ENCODE peak calls at places on chromosomes 3 and 15, in eight cellular contexts. One of them, this sample, is unnamed.

GRCh38 chr15:79035111-79035601 is 55.4 kb downstream of the RASGRF1 start:
- DNase-seq in IMR-90: no peak
- DNase-seq in fibroblast of lung: no peak
- DNase-seq in neuronal stem cell: no peak
- DNase-seq in mesendoderm: peak
- DNase-seq in colonic mucosa: no peak
- DNase-seq in neural progenitor cell: peak
- DNase-seq in mammary epithelial cell: peak
- DNase-seq in this sample: peak

GRCh38 chr3:174198199-174198598 is 660.9 kb upstream of the NAALADL2 start:
- DNase-seq in IMR-90: peak
- DNase-seq in fibroblast of lung: peak
- DNase-seq in neuronal stem cell: no peak
- DNase-seq in mesendoderm: no peak
- DNase-seq in colonic mucosa: no peak
- DNase-seq in neural progenitor cell: no peak
- DNase-seq in mammary epithelial cell: no peak
- DNase-seq in this sample: no peak

GRCh38 chr3:120791958-120792357 is 49.4 kb downstream of the GTF2E1 start:
- DNase-seq in IMR-90: peak
- DNase-seq in fibroblast of lung: peak
- DNase-seq in neuronal stem cell: no peak
- DNase-seq in mesendoderm: peak
- DNase-seq in colonic mucosa: no peak
- DNase-seq in neural progenitor cell: no peak
- DNase-seq in mammary epithelial cell: peak
- DNase-seq in this sample: no peak

GRCh38 chr15:27082526-27082925 is 111.5 kb downstream of the GABRG3 start:
- DNase-seq in IMR-90: no peak
- DNase-seq in fibroblast of lung: peak
- DNase-seq in neuronal stem cell: no peak
- DNase-seq in mesendoderm: no peak
- DNase-seq in colonic mucosa: no peak
- DNase-seq in neural progenitor cell: no peak
- DNase-seq in mammary epithelial cell: no peak
- DNase-seq in this sample: no peak

GRCh38 chr3:184002469-184002868 is 15.2 kb downstream of the ABCC5 start:
- DNase-seq in IMR-90: no peak
- DNase-seq in fibroblast of lung: no peak
- DNase-seq in neuronal stem cell: no peak
- DNase-seq in mesendoderm: no peak
- DNase-seq in colonic mucosa: no peak
- DNase-seq in neural progenitor cell: no peak
- DNase-seq in mammary epithelial cell: no peak
- DNase-seq in this sample: no peak

GRCh38 chr15:69451951-69452701 is 492 bp upstream of the RPLP1 start:
- DNase-seq in IMR-90: peak
- DNase-seq in fibroblast of lung: peak
- DNase-seq in neuronal stem cell: no peak
- DNase-seq in mesendoderm: no peak
- DNase-seq in colonic mucosa: no peak
- DNase-seq in neural progenitor cell: peak
- DNase-seq in mammary epithelial cell: no peak
- DNase-seq in this sample: peak

GRCh38 chr3:172746476-172746875 is 4.0 kb upstream of the ECT2 start:
- DNase-seq in IMR-90: peak
- DNase-seq in fibroblast of lung: peak
- DNase-seq in neuronal stem cell: no peak
- DNase-seq in mesendoderm: no peak
- DNase-seq in colonic mucosa: no peak
- DNase-seq in neural progenitor cell: no peak
- DNase-seq in mammary epithelial cell: no peak
- DNase-seq in this sample: no peak

GRCh38 chr15:78934063-78935023 is 10.5 kb downstream of the CTSH start:
- DNase-seq in IMR-90: no peak
- DNase-seq in fibroblast of lung: peak
- DNase-seq in neuronal stem cell: no peak
- DNase-seq in mesendoderm: no peak
- DNase-seq in colonic mucosa: no peak
- DNase-seq in neural progenitor cell: no peak
- DNase-seq in mammary epithelial cell: no peak
- DNase-seq in this sample: peak

GRCh38 chr15:62512906-62513305 is 347.8 kb upstream of the C2CD4B start:
- DNase-seq in IMR-90: no peak
- DNase-seq in fibroblast of lung: no peak
- DNase-seq in neuronal stem cell: no peak
- DNase-seq in mesendoderm: no peak
- DNase-seq in colonic mucosa: no peak
- DNase-seq in neural progenitor cell: no peak
- DNase-seq in mammary epithelial cell: no peak
- DNase-seq in this sample: no peak

GRCh38 chr15:62506217-62506805 is 341.2 kb upstream of the C2CD4B start:
- DNase-seq in IMR-90: peak
- DNase-seq in fibroblast of lung: peak
- DNase-seq in neuronal stem cell: no peak
- DNase-seq in mesendoderm: peak
- DNase-seq in colonic mucosa: no peak
- DNase-seq in neural progenitor cell: peak
- DNase-seq in mammary epithelial cell: no peak
- DNase-seq in this sample: no peak

GRCh38 chr15:62505761-62506160 is 340.7 kb upstream of the C2CD4B start:
- DNase-seq in IMR-90: no peak
- DNase-seq in fibroblast of lung: peak
- DNase-seq in neuronal stem cell: no peak
- DNase-seq in mesendoderm: no peak
- DNase-seq in colonic mucosa: no peak
- DNase-seq in neural progenitor cell: no peak
- DNase-seq in mammary epithelial cell: no peak
- DNase-seq in this sample: no peak

GRCh38 chr15:62509395-62509973 is 344.4 kb upstream of the C2CD4B start:
- DNase-seq in IMR-90: no peak
- DNase-seq in fibroblast of lung: no peak
- DNase-seq in neuronal stem cell: no peak
- DNase-seq in mesendoderm: peak
- DNase-seq in colonic mucosa: no peak
- DNase-seq in neural progenitor cell: peak
- DNase-seq in mammary epithelial cell: no peak
- DNase-seq in this sample: no peak
- H3K27ac ChIP-seq in IMR-90: no peak
- H3K27ac ChIP-seq in fibroblast of lung: no peak
- H3K27ac ChIP-seq in neuronal stem cell: no peak
- H3K27ac ChIP-seq in mesendoderm: no peak
- H3K27ac ChIP-seq in colonic mucosa: no peak
- H3K27ac ChIP-seq in neural progenitor cell: no peak
- H3K27ac ChIP-seq in mammary epithelial cell: no peak
- H3K27ac ChIP-seq in this sample: no peak

GRCh38 chr15:94674251-94674650 is 442.9 kb downstream of the MCTP2 start:
- DNase-seq in IMR-90: no peak
- DNase-seq in fibroblast of lung: peak
- DNase-seq in neuronal stem cell: no peak
- DNase-seq in mesendoderm: no peak
- DNase-seq in colonic mucosa: no peak
- DNase-seq in neural progenitor cell: no peak
- DNase-seq in mammary epithelial cell: peak
- DNase-seq in this sample: no peak

GRCh38 chr15:94673801-94674200 is 442.4 kb downstream of the MCTP2 start:
- DNase-seq in IMR-90: no peak
- DNase-seq in fibroblast of lung: peak
- DNase-seq in neuronal stem cell: no peak
- DNase-seq in mesendoderm: no peak
- DNase-seq in colonic mucosa: no peak
- DNase-seq in neural progenitor cell: no peak
- DNase-seq in mammary epithelial cell: no peak
- DNase-seq in this sample: no peak

GRCh38 chr15:94671845-94672524 is 440.6 kb downstream of the MCTP2 start:
- DNase-seq in IMR-90: peak
- DNase-seq in fibroblast of lung: peak
- DNase-seq in neuronal stem cell: peak
- DNase-seq in mesendoderm: peak
- DNase-seq in colonic mucosa: no peak
- DNase-seq in neural progenitor cell: peak
- DNase-seq in mammary epithelial cell: no peak
- DNase-seq in this sample: no peak

GRCh38 chr15:94667109-94667508 is 435.7 kb downstream of the MCTP2 start:
- DNase-seq in IMR-90: no peak
- DNase-seq in fibroblast of lung: no peak
- DNase-seq in neuronal stem cell: no peak
- DNase-seq in mesendoderm: no peak
- DNase-seq in colonic mucosa: no peak
- DNase-seq in neural progenitor cell: no peak
- DNase-seq in mammary epithelial cell: no peak
- DNase-seq in this sample: no peak

DNA sequence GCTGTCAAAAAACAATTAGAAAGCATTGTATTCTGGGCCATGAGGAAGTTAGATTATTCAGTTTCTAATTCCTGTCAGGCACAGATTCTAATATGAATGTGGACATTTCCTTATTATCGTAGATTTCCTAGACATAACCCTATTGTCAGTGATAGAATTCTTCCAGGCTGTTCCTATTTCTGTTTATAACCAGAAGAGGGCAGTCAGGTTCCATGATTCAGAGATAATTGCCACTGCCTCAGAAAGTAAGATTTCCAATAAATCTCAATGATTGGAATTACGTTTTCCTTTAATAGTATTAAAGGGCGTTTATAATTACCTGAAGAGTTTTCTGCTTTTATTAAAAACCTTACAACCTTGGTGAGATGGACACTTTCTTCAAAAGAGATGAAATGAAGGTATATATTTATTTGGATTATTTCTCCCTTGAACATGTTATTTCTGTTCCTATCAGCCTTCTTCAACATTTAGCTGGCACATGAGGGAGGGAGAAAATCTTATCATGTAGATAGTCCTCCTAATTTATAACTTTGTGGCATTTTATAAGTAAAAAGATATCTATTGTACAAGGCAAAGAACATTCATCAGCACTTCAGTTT is 439.2 kb downstream of the MCTP2 start:
- DNase-seq in IMR-90: peak
- DNase-seq in fibroblast of lung: peak
- DNase-seq in neuronal stem cell: peak
- DNase-seq in mesendoderm: peak
- DNase-seq in colonic mucosa: no peak
- DNase-seq in neural progenitor cell: peak
- DNase-seq in mammary epithelial cell: peak
- DNase-seq in this sample: no peak
- H3K9ac ChIP-seq in IMR-90: no peak
- H3K9ac ChIP-seq in fibroblast of lung: no peak
- H3K9ac ChIP-seq in neuronal stem cell: no peak
- H3K9ac ChIP-seq in mesendoderm: no peak
- H3K9ac ChIP-seq in colonic mucosa: no peak
- H3K9ac ChIP-seq in neural progenitor cell: no peak
- H3K9ac ChIP-seq in mammary epithelial cell: no peak
- H3K9ac ChIP-seq in this sample: no peak

GRCh38 chr3:127751782-127752181 is 70.5 kb downstream of the MGLL start:
- DNase-seq in IMR-90: no peak
- DNase-seq in fibroblast of lung: no peak
- DNase-seq in neuronal stem cell: no peak
- DNase-seq in mesendoderm: no peak
- DNase-seq in colonic mucosa: no peak
- DNase-seq in neural progenitor cell: no peak
- DNase-seq in mammary epithelial cell: no peak
- DNase-seq in this sample: no peak

GRCh38 chr3:127753898-127754410 is 68.4 kb downstream of the MGLL start:
- DNase-seq in IMR-90: no peak
- DNase-seq in fibroblast of lung: no peak
- DNase-seq in neuronal stem cell: no peak
- DNase-seq in mesendoderm: no peak
- DNase-seq in colonic mucosa: no peak
- DNase-seq in neural progenitor cell: no peak
- DNase-seq in mammary epithelial cell: no peak
- DNase-seq in this sample: peak

GRCh38 chr3:127755305-127755681 is 67.0 kb downstream of the MGLL start:
- DNase-seq in IMR-90: no peak
- DNase-seq in fibroblast of lung: no peak
- DNase-seq in neuronal stem cell: no peak
- DNase-seq in mesendoderm: no peak
- DNase-seq in colonic mucosa: no peak
- DNase-seq in neural progenitor cell: no peak
- DNase-seq in mammary epithelial cell: no peak
- DNase-seq in this sample: no peak

GRCh38 chr3:127754411-127755304 is 67.7 kb downstream of the MGLL start:
- DNase-seq in IMR-90: no peak
- DNase-seq in fibroblast of lung: no peak
- DNase-seq in neuronal stem cell: no peak
- DNase-seq in mesendoderm: no peak
- DNase-seq in colonic mucosa: no peak
- DNase-seq in neural progenitor cell: no peak
- DNase-seq in mammary epithelial cell: no peak
- DNase-seq in this sample: peak

DNA sequence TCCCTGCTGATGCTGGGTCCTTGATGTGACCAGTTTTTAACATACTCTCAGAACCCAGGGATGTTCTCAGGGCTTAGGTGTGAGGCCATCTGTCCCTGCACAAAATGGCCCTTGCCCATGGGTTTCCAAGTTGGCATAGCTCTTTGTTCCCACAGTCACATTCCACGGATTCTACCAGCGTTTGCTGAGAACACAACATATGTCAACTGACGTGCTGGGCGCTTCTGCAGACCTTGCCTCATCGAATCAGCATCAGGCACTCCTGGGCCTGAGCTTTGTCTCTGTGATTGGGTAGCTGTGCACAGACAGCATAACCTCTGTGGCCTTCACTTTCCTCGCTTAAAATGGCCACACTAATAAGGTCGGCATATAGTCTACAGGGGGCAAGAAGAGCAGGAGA is 69.0 kb downstream of the MGLL start:
- DNase-seq in IMR-90: no peak
- DNase-seq in fibroblast of lung: no peak
- DNase-seq in neuronal stem cell: no peak
- DNase-seq in mesendoderm: no peak
- DNase-seq in colonic mucosa: no peak
- DNase-seq in neural progenitor cell: no peak
- DNase-seq in mammary epithelial cell: no peak
- DNase-seq in this sample: no peak
- H3K27ac ChIP-seq in IMR-90: no peak
- H3K27ac ChIP-seq in fibroblast of lung: no peak
- H3K27ac ChIP-seq in neuronal stem cell: no peak
- H3K27ac ChIP-seq in mesendoderm: no peak
- H3K27ac ChIP-seq in colonic mucosa: no peak
- H3K27ac ChIP-seq in neural progenitor cell: no peak
- H3K27ac ChIP-seq in mammary epithelial cell: no peak
- H3K27ac ChIP-seq in this sample: no peak

GRCh38 chr3:53175613-53176537 is 14.9 kb downstream of the PRKCD start:
- DNase-seq in IMR-90: peak
- DNase-seq in fibroblast of lung: no peak
- DNase-seq in neuronal stem cell: no peak
- DNase-seq in mesendoderm: no peak
- DNase-seq in colonic mucosa: no peak
- DNase-seq in neural progenitor cell: no peak
- DNase-seq in mammary epithelial cell: no peak
- DNase-seq in this sample: no peak
- H3K9ac ChIP-seq in IMR-90: no peak
- H3K9ac ChIP-seq in fibroblast of lung: no peak
- H3K9ac ChIP-seq in neuronal stem cell: peak
- H3K9ac ChIP-seq in mesendoderm: no peak
- H3K9ac ChIP-seq in colonic mucosa: no peak
- H3K9ac ChIP-seq in neural progenitor cell: no peak
- H3K9ac ChIP-seq in mammary epithelial cell: no peak
- H3K9ac ChIP-seq in this sample: no peak

DNA sequence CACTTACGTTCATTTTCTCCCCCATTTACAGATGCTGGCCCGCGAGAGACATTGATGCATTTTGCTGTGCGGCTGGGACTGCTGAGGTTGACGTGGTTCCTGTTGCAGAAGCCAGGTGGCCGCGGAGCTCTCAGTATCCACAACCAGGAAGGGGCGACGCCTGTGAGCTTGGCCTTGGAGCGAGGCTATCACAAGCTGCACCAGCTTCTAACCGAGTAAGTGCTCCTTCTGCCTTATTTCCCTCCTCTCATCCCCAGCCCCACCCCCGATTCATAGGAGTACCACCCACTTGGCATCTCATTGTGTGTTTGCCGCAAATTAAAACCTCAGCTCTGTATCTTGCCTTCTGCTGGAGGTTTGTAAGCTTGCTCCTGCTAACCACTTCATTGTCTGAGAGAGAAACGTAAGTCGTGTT is 163.3 kb downstream of the AKAP13 start:
- DNase-seq in IMR-90: no peak
- DNase-seq in fibroblast of lung: no peak
- DNase-seq in neuronal stem cell: no peak
- DNase-seq in mesendoderm: peak
- DNase-seq in colonic mucosa: peak
- DNase-seq in neural progenitor cell: no peak
- DNase-seq in mammary epithelial cell: peak
- DNase-seq in this sample: peak
- H3K27ac ChIP-seq in IMR-90: no peak
- H3K27ac ChIP-seq in fibroblast of lung: no peak
- H3K27ac ChIP-seq in neuronal stem cell: no peak
- H3K27ac ChIP-seq in mesendoderm: no peak
- H3K27ac ChIP-seq in colonic mucosa: peak
- H3K27ac ChIP-seq in neural progenitor cell: no peak
- H3K27ac ChIP-seq in mammary epithelial cell: no peak
- H3K27ac ChIP-seq in this sample: no peak

This sample was measured in kidney.